ENCODE peak calls at places on chromosomes 6 and 20, in five cellular contexts. Q is astrocyte, G is mammary epithelial cell, J is fibroblast of lung, F is hepatocyte. D is an unnamed sample.

GRCh38 chr6:3165631-3166534 is 8.5 kb upstream of the TUBB2A start:
- DNase-seq in J (peak), F (peak), Q (peak), G (no peak), D (peak)

GRCh38 chr20:47854687-47855212 is 69.5 kb upstream of the SULF2 start:
- DNase-seq in F (peak), Q (peak), J (peak), G (peak), D (peak)

GRCh38 chr20:33704197-33704924 is 15.7 kb downstream of the PXMP4 start:
- DNase-seq in G (peak), F (no peak), Q (no peak), J (no peak), D (no peak)

GRCh38 chr6:13528777-13529343 is 41.5 kb upstream of the GFOD1 start:
- DNase-seq in J (no peak), Q (no peak), F (no peak), G (no peak), D (no peak)

GRCh38 chr6:24495516-24495847 is 713 bp downstream of the ALDH5A1 start:
- DNase-seq in F (peak), G (no peak), Q (peak), J (peak), D (peak)

GRCh38 chr20:35947489-35947888 is 6.8 kb downstream of the SCAND1 start:
- DNase-seq in F (peak), J (peak), Q (no peak), G (peak), D (peak)

GRCh38 chr20:8094845-8095244 is 37.2 kb upstream of the PLCB1 start:
- DNase-seq in G (peak), F (no peak), J (peak), Q (no peak), D (peak)

GRCh38 chr6:132081338-132081737 is 130.2 kb upstream of the CCN2 start:
- DNase-seq in G (no peak), F (no peak), J (no peak), Q (no peak), D (no peak)

GRCh38 chr6:1313755-1314503 is 2.0 kb downstream of the FOXQ1 start:
- DNase-seq in G (no peak), J (no peak), Q (no peak), F (peak), D (no peak)

GRCh38 chr6:38955876-38956275 is 92.7 kb upstream of the GLP1R start:
- DNase-seq in J (no peak), F (no peak), G (no peak), Q (no peak), D (no peak)

GRCh38 chr6:154928325-154928922 is 66.7 kb upstream of the TIAM2 start:
- DNase-seq in Q (no peak), J (peak), F (peak), G (peak), D (peak)

GRCh38 chr6:33904050-33904827 is 100.4 kb upstream of the MLN start:
- DNase-seq in Q (no peak), F (no peak), G (no peak), J (no peak), D (no peak)

GRCh38 chr20:13231031-13231752 is 10.1 kb downstream of the ISM1 start:
- DNase-seq in G (peak), F (no peak), J (no peak), Q (no peak), D (peak)

GRCh38 chr6:31691564-31692108 is 10.8 kb upstream of the LY6G5C start:
- DNase-seq in F (no peak), Q (no peak), J (no peak), G (no peak), D (no peak)

GRCh38 chr6:6365242-6365641 is 44.8 kb upstream of the F13A1 start:
- DNase-seq in Q (no peak), F (no peak), G (no peak), J (no peak), D (no peak)

GRCh38 chr20:24953621-24954133 is 4.6 kb downstream of the CST7 start:
- DNase-seq in F (no peak), Q (no peak), G (no peak), J (no peak), D (no peak)

GRCh38 chr6:169868458-169868857 is 117.0 kb downstream of the ERMARD start:
- DNase-seq in J (no peak), F (no peak), Q (no peak), G (no peak), D (no peak)

GRCh38 chr6:5446362-5447075 is 185.2 kb downstream of the FARS2 start:
- DNase-seq in G (peak), J (no peak), F (no peak), Q (no peak), D (no peak)

GRCh38 chr6:73923899-73924485 is 228.0 kb downstream of the CD109 start:
- DNase-seq in F (no peak), Q (no peak), G (no peak), J (no peak), D (no peak)

GRCh38 chr20:5207138-5207537 is 80.3 kb downstream of the CDS2 start:
- DNase-seq in G (no peak), F (no peak), J (no peak), Q (no peak), D (no peak)

GRCh38 chr6:156780117-156780641 is 3.0 kb downstream of the ARID1B start:
- DNase-seq in J (peak), Q (peak), F (peak), G (peak), D (peak)

GRCh38 chr6:133899556-133899955 is 10.6 kb downstream of the TCF21 start:
- DNase-seq in G (peak), F (no peak), Q (no peak), J (peak), D (no peak)

GRCh38 chr6:124517339-124517738 is 444.9 kb upstream of the RNF217 start:
- DNase-seq in Q (no peak), J (no peak), G (no peak), F (no peak), D (no peak)

GRCh38 chr6:13229205-13230085 is 98.9 kb downstream of the TBC1D7 start:
- DNase-seq in F (peak), Q (no peak), G (no peak), J (no peak), D (peak)

GRCh38 chr20:48706710-48707339 is 121.0 kb downstream of the PREX1 start:
- DNase-seq in J (peak), G (no peak), Q (no peak), F (no peak), D (no peak)

GRCh38 chr6:71279740-71280139 is 8.9 kb upstream of the OGFRL1 start:
- DNase-seq in Q (no peak), J (no peak), G (no peak), F (no peak), D (no peak)

GRCh38 chr6:30727920-30728605 is 7.9 kb downstream of the TUBB start:
- DNase-seq in Q (no peak), F (peak), G (no peak), J (peak), D (peak)

GRCh38 chr20:35648836-35649235 is 15.9 kb downstream of the CPNE1 start:
- DNase-seq in Q (no peak), J (peak), F (no peak), G (no peak), D (no peak)

GRCh38 chr6:129667621-129668020 is 42.4 kb downstream of the ARHGAP18 start:
- DNase-seq in F (no peak), Q (peak), G (peak), J (peak), D (peak)

GRCh38 chr6:157037165-157037564 is 260.0 kb downstream of the ARID1B start:
- DNase-seq in F (peak), G (peak), Q (no peak), J (no peak), D (no peak)

GRCh38 chr20:19758888-19759331 is 852 bp downstream of the RIN2 start:
- DNase-seq in F (peak), G (peak), J (peak), Q (peak), D (peak)

GRCh38 chr20:41095110-41095969 is 42.0 kb upstream of the PLCG1 start:
- DNase-seq in G (no peak), Q (peak), J (peak), F (peak), D (peak)

GRCh38 chr6:3489961-3490621 is 33.2 kb upstream of the SLC22A23 start:
- DNase-seq in F (no peak), Q (no peak), G (no peak), J (no peak), D (no peak)

GRCh38 chr6:30568245-30568644 is 3.0 kb upstream of the ABCF1 start:
- DNase-seq in Q (no peak), G (no peak), F (no peak), J (no peak), D (no peak)

GRCh38 chr6:35596448-35597442 is 84.0 kb upstream of the TULP1 start:
- DNase-seq in J (peak), G (peak), F (peak), Q (peak), D (peak)

GRCh38 chr6:113047148-113047547 is 700.0 kb downstream of the RFPL4B start:
- DNase-seq in Q (peak), F (no peak), J (peak), G (no peak), D (peak)

GRCh38 chr6:168100011-168100802 is 21.2 kb upstream of the FRMD1 start:
- DNase-seq in Q (no peak), G (no peak), F (no peak), J (no peak), D (no peak)

GRCh38 chr6:168103036-168103830 is 24.2 kb upstream of the FRMD1 start:
- DNase-seq in Q (no peak), G (no peak), J (no peak), F (no peak), D (no peak)

GRCh38 chr6:168101201-168102092 is 22.4 kb upstream of the FRMD1 start:
- DNase-seq in J (no peak), F (no peak), Q (no peak), G (no peak), D (no peak)

GRCh38 chr6:168100803-168101095 is 21.7 kb upstream of the FRMD1 start:
- DNase-seq in F (no peak), G (no peak), Q (no peak), J (no peak), D (no peak)

GRCh38 chr6:168102093-168102985 is 23.3 kb upstream of the FRMD1 start:
- DNase-seq in G (no peak), F (no peak), Q (no peak), J (no peak), D (no peak)
- TF ChIP-seq EZH2 in G (no peak), F (no peak), Q (no peak), J (no peak), D (no peak)

GRCh38 chr6:160282444-160282843 is 23.8 kb upstream of the SLC22A2 start:
- DNase-seq in J (no peak), G (no peak), Q (no peak), F (no peak), D (no peak)
- TF ChIP-seq EZH2 in J (no peak), G (no peak), Q (no peak), F (no peak), D (no peak)

DNA sequence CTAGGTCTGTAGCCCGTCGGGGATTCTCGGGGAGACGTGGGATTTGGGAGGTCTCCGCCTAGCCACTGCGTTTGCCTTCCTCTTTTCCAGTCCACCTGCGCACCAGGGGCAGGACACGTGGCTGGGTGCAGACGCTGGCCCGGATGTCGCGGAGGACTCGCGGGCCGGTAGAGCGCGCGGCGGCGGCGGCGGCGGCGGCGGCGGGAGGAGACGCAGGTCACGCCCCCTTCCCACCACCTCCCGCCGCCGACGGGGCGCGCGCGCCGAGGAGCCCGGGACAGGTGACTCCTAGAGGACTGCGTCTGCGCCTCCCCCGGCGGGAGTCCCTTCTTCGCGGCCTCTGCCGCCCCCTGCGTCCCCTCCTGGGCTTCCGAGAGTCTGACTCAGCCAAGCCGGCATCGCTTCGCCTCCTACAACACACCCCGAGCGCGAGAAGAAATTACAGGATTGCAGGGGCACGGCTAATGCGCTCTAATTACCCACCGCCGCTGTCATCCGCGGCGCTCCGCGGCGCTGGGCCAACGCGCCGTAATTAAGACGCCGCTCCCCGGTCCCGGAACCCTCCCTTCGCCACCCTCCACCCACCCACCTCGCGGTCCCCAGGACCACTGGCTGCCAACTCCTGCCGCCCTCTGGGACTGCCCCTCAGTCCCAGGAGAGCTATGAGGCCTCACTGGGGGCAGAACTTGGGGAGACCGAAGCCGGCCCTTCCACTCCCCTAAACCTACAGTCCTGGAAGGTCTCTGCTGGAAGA is 124.5 kb downstream of the MRPL14 start:
- DNase-seq in F (peak), G (peak), J (peak), Q (peak), D (peak)
- TF ChIP-seq EZH2 in F (no peak), G (no peak), J (no peak), Q (no peak), D (no peak)

GRCh38 chr20:62814709-62815065 is 2.2 kb upstream of the COL9A3 start:
- DNase-seq in Q (no peak), G (no peak), F (no peak), J (no peak), D (no peak)

GRCh38 chr20:62816879-62817873 is at the start of gene COL9A3:
- DNase-seq in G (no peak), Q (no peak), J (no peak), F (peak), D (no peak)

GRCh38 chr20:62817975-62818591 is 1.2 kb downstream of the COL9A3 start:
- DNase-seq in F (no peak), J (no peak), Q (no peak), G (no peak), D (no peak)

GRCh38 chr20:62815066-62815991 is 1.5 kb upstream of the COL9A3 start:
- DNase-seq in F (peak), J (no peak), Q (peak), G (no peak), D (peak)

GRCh38 chr20:62816031-62816878 is 595 bp upstream of the COL9A3 start:
- DNase-seq in G (no peak), Q (no peak), J (no peak), F (no peak), D (no peak)
- TF ChIP-seq EZH2 in G (no peak), Q (peak), J (peak), F (peak), D (no peak)

D was measured in A673.